ENCODE peak calls at places on chromosome 14, in six cellular contexts. R is BE2C, A is fibroblast of lung, Y is cardiac muscle cell, O is tibial artery, E is IMR-90. M is an unnamed sample. For H3K36me3, the result is how much of the 10 kb centered on the place peaks cover.

GRCh38 chr14:37232907-37233481 is 35.3 kb downstream of the MIPOL1 start:
- DNase-seq in Y (peak), R (no peak), E (peak), A (peak), O (no peak), M (no peak)

GRCh38 chr14:89952581-89952980 is 1.9 kb downstream of the EFCAB11 start:
- DNase-seq in R (no peak), Y (no peak), A (no peak), O (no peak), E (no peak), M (no peak)

GRCh38 chr14:66487159-66487558 is 988 bp downstream of the CCDC196 start:
- DNase-seq in R (no peak), E (no peak), Y (no peak), A (no peak), O (no peak), M (no peak)

GRCh38 chr14:101333335-101334280 is 227.7 kb upstream of the DIO3 start:
- DNase-seq in E (no peak), Y (no peak), R (no peak), O (no peak), A (no peak), M (no peak)

GRCh38 chr14:68938515-68939423 is 40.3 kb downstream of the ACTN1 start:
- DNase-seq in E (peak), R (peak), O (no peak), Y (peak), A (peak), M (no peak)

GRCh38 chr14:72291908-72292688 is 359.9 kb downstream of the RGS6 start:
- DNase-seq in O (no peak), Y (peak), R (no peak), E (peak), A (peak), M (no peak)

GRCh38 chr14:73741386-73741875 is 27.2 kb upstream of the PNMA1 start:
- DNase-seq in R (peak), A (peak), E (peak), Y (peak), O (peak), M (peak)

GRCh38 chr14:52080817-52081755 is 12.2 kb upstream of the NID2 start:
- DNase-seq in R (no peak), O (no peak), A (peak), E (peak), Y (peak), M (no peak)

GRCh38 chr14:104281768-104282301 is 143.4 kb downstream of the KIF26A start:
- DNase-seq in A (no peak), R (peak), E (no peak), O (peak), Y (no peak), M (peak)

GRCh38 chr14:42141328-42141727 is 534.7 kb downstream of the LRFN5 start:
- DNase-seq in Y (no peak), A (peak), E (no peak), O (no peak), R (no peak), M (no peak)

GRCh38 chr14:75277000-75277795 is 1.4 kb upstream of the FOS start:
- DNase-seq in E (peak), A (peak), R (peak), Y (peak), O (peak), M (peak)

GRCh38 chr14:91841065-91841464 is 26.3 kb downstream of the TC2N start:
- DNase-seq in A (no peak), Y (no peak), E (peak), R (no peak), O (no peak), M (no peak)

GRCh38 chr14:38208825-38209562 is 1.3 kb downstream of the SSTR1 start:
- DNase-seq in Y (peak), A (peak), E (peak), R (peak), O (no peak), M (peak)

GRCh38 chr14:95130545-95130944 is 26.8 kb downstream of the DICER1 start:
- DNase-seq in A (no peak), O (no peak), E (no peak), R (no peak), Y (no peak), M (no peak)

GRCh38 chr14:104687601-104688504 is 1.6 kb upstream of the INF2 start:
- DNase-seq in R (peak), E (no peak), O (peak), Y (peak), A (peak), M (peak)

GRCh38 chr14:58501214-58501816 is 73.8 kb downstream of the KIAA0586 start:
- DNase-seq in E (peak), Y (peak), A (peak), O (no peak), R (peak), M (no peak)

DNA sequence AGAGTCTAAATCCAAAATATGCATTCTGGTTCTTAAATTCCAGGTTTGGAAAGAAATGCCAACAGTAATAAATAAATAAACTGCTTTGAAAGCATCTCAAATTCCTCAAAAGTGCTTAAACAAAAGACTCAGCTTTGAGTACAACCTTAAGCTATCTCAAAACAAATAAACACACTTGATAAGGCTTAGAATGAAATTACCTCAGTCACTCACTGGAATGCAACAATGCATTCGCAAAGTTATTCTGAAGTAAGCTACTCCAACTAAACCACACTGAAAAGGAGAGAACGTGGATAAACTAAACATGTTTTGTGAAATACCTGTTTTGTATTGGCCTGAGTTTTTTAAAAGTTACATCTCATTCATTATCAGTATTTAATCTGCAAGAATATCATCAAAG is 1.2 kb downstream of the SPTSSA start:
- DNase-seq in R (no peak), A (peak), E (peak), Y (peak), O (no peak), M (no peak)
- H3K4me3 ChIP-seq in R (peak), A (peak), E (peak), Y (peak), O (peak), M (peak)

GRCh38 chr14:27506272-27506671 is 908.4 kb upstream of the NOVA1 start:
- DNase-seq in O (no peak), Y (no peak), R (no peak), E (no peak), A (no peak), M (peak)
- TF ChIP-seq CTCF in O (no peak), Y (no peak), R (no peak), E (no peak), A (no peak), M (no peak)

GRCh38 chr14:100278702-100279101 is 27.5 kb downstream of the SLC25A29 start:
- DNase-seq in R (no peak), A (peak), E (peak), Y (peak), O (no peak), M (peak)
- H3K36me3 ChIP-seq in R (under half), A (under half), E (under half), Y (under half), O (under half), M (under half)

DNA sequence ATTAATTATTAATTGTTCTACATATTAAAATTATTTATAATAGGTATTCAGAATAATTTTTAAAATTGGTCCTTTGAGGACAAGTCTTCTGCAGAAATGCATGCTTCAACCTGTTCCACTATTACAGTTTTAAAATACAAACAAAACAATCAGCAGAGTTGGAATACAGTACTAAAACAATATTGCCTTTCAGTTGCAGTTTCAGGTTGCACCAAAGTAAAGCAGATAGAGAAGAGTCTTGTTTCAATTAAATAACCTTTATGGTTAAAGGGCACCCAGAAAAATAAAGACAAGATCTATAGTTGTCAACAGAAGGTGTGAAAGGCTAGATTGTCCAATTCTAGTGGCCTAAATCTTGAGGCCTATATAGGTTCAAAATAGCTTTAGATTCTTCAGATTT is 424.5 kb downstream of the FOXG1 start:
- DNase-seq in A (no peak), Y (no peak), E (no peak), O (no peak), R (no peak), M (no peak)
- H3K4me3 ChIP-seq in A (no peak), Y (no peak), E (no peak), O (no peak), R (no peak), M (no peak)

M was measured in upper lobe of right lung.